ENCODE peak calls at places on chromosomes 2 and 18, in ten cellular contexts. M is stimulated activated CD4-positive, alpha-beta T cell treated with anti-CD3 and anti-CD28 coated beads, Interleukin-15, amount 100 ng/mL, for 1 hour; G is psoas muscle; H is HepG2; V is left lobe of liver; P is lower leg skin; B is G401; Z is NCI-H146; K is epithelial cell of prostate; C is foreskin fibroblast. Y is an unnamed sample.

GRCh38 chr2:238010572-238010971 is 43.8 kb downstream of the UBE2F start:
- DNase-seq in M (no peak), G (no peak), H (no peak), V (no peak), P (no peak), B (no peak), Z (no peak), K (no peak), C (no peak), Y (no peak)

GRCh38 chr2:237535385-237536082 is 30.8 kb upstream of the PRLH start:
- DNase-seq in M (no peak), G (no peak), H (no peak), V (no peak), P (no peak), B (no peak), Z (no peak), K (no peak), C (no peak), Y (no peak)

GRCh38 chr2:9412756-9413155 is 10.6 kb downstream of the ITGB1BP1 start:
- DNase-seq in M (no peak), G (no peak), H (no peak), V (no peak), P (no peak), B (no peak), Z (no peak), K (no peak), C (no peak), Y (no peak)

GRCh38 chr2:10575566-10576300 is 114.0 kb downstream of the NOL10 start:
- DNase-seq in M (no peak), G (no peak), H (no peak), V (no peak), P (no peak), B (no peak), Z (no peak), K (peak), C (peak), Y (no peak)

GRCh38 chr2:11753452-11753885 is 7.0 kb downstream of the LPIN1 start:
- DNase-seq in M (no peak), G (peak), H (no peak), V (no peak), P (no peak), B (peak), Z (peak), K (peak), C (no peak), Y (no peak)

GRCh38 chr2:232436381-232437129 is 19.4 kb upstream of the ALPI start:
- DNase-seq in M (no peak), G (no peak), H (no peak), V (no peak), P (no peak), B (no peak), Z (no peak), K (no peak), C (no peak), Y (peak)

GRCh38 chr18:7616661-7617060 is 49.5 kb downstream of the PTPRM start:
- DNase-seq in M (no peak), G (peak), H (no peak), V (peak), P (no peak), B (no peak), Z (no peak), K (no peak), C (peak), Y (peak)

GRCh38 chr2:25259744-25260124 is 82.0 kb downstream of the DNMT3A start:
- DNase-seq in M (no peak), G (no peak), H (no peak), V (no peak), P (no peak), B (no peak), Z (no peak), K (no peak), C (no peak), Y (no peak)

GRCh38 chr18:49778826-49779465 is 34.4 kb downstream of the ACAA2 start:
- DNase-seq in M (no peak), G (no peak), H (no peak), V (no peak), P (peak), B (no peak), Z (no peak), K (peak), C (no peak), Y (no peak)

GRCh38 chr2:203354966-203355365 is 26.8 kb downstream of the ABI2 start:
- DNase-seq in M (no peak), G (no peak), H (no peak), V (no peak), P (no peak), B (no peak), Z (no peak), K (no peak), C (no peak), Y (no peak)

GRCh38 chr2:208609166-208609804 is 202.7 kb downstream of the PTH2R start:
- DNase-seq in M (no peak), G (no peak), H (no peak), V (no peak), P (no peak), B (no peak), Z (no peak), K (no peak), C (no peak), Y (no peak)

GRCh38 chr2:121746071-121746578 is 9.3 kb upstream of the TSN start:
- DNase-seq in M (no peak), G (no peak), H (no peak), V (no peak), P (no peak), B (no peak), Z (no peak), K (peak), C (no peak), Y (no peak)